ENCODE peak calls at places on chromosomes 13 and 19, in ten cellular contexts. T is activated CD4-positive, alpha-beta T cell treated with anti-CD3 and anti-CD28 coated beads, Interleukin-2, amount 50 U/mL, for 1 hour; B is fibroblast of pulmonary artery; K is cardiac muscle cell; L is HTR-8/SVneo; M is RKO; D is stimulated activated CD8-positive, alpha-beta memory T cell treated with anti-CD3 and anti-CD28 coated beads, Interleukin-4, amount 100 ng/mL, for 1 hour; V is T-helper 17 cell; W is germinal center; A is fibroblast of the aortic adventitia. U is an unnamed sample.

GRCh38 chr13:110359840-110360301 is 52.8 kb downstream of the COL4A2 start:
- DNase-seq in T (no peak), B (peak; percentile 85), K (peak; percentile 87), L (no peak), M (no peak), D (no peak), V (no peak), W (no peak), A (no peak), U (peak; percentile 90)

GRCh38 chr13:30194906-30195305 is 112.4 kb downstream of the KATNAL1 start:
- DNase-seq in T (no peak), B (peak; percentile 35), K (peak; percentile 13), L (no peak), M (no peak), D (no peak), V (no peak), W (no peak), A (peak; percentile 9), U (no peak)

GRCh38 chr19:33280351-33280921 is 21.9 kb downstream of the CEBPA start:
- DNase-seq in T (no peak), B (no peak), K (no peak), L (no peak), M (no peak), D (no peak), V (no peak), W (no peak), A (no peak), U (no peak)

GRCh38 chr13:114314074-114314912 is at the start of gene CHAMP1:
- DNase-seq in T (peak; percentile 86), B (peak; percentile 97), K (peak; percentile 96), L (peak; percentile 84), M (peak; percentile 97), D (peak; percentile 62), V (peak; percentile 85), W (peak; percentile 92), A (peak; percentile 95), U (peak; percentile 97)

GRCh38 chr19:46704379-46705076 is 12.4 kb downstream of the PRKD2 start:
- DNase-seq in T (peak; percentile 93), B (peak; percentile 55), K (peak; percentile 72), L (peak; percentile 71), M (no peak), D (peak; percentile 91), V (peak; percentile 77), W (peak; percentile 87), A (peak; percentile 44), U (peak; percentile 83)

GRCh38 chr19:5480427-5480836 is 25.2 kb downstream of the ZNRF4 start:
- DNase-seq in T (peak; percentile 31), B (peak; percentile 29), K (peak; percentile 27), L (peak; percentile 26), M (peak; percentile 22), D (no peak), V (no peak), W (peak; percentile 56), A (no peak), U (no peak)

GRCh38 chr13:23656637-23657036 is 86.4 kb downstream of the TNFRSF19 start:
- DNase-seq in T (no peak), B (peak; percentile 77), K (no peak), L (no peak), M (no peak), D (no peak), V (no peak), W (no peak), A (peak; percentile 57), U (peak; percentile 72)

GRCh38 chr13:95641961-95642621 is 2.4 kb downstream of the DZIP1 start:
- DNase-seq in T (no peak), B (peak; percentile 50), K (peak; percentile 32), L (no peak), M (no peak), D (no peak), V (no peak), W (no peak), A (peak; percentile 33), U (peak; percentile 43)

GRCh38 chr13:102440259-102440936 is 38.5 kb upstream of the FGF14 start:
- DNase-seq in T (no peak), B (no peak), K (no peak), L (no peak), M (no peak), D (no peak), V (no peak), W (no peak), A (no peak), U (no peak)

U was measured in hepatic stellate cell.